ENCODE peak calls at places on chromosome 17, in six cellular contexts. X is neural progenitor cell, P is MM.1S, W is GM23248, Q is GM23338, U is PC-3. Z is an unnamed sample. For H3F3A and H3K79me2, the result is how much of the 10 kb centered on the place peaks cover.

GRCh38 chr17:3015890-3016289 is 47.5 kb downstream of the OR1D5 start:
- DNase-seq in X (no peak), P (no peak), W (peak), Q (no peak), U (peak), Z (no peak)

GRCh38 chr17:77810536-77810935 is 148.0 kb upstream of the TNRC6C start:
- DNase-seq in X (no peak), P (no peak), W (peak), Q (no peak), U (peak), Z (no peak)

GRCh38 chr17:38577244-38577643 is 28.5 kb downstream of the SRCIN1 start:
- DNase-seq in X (no peak), P (no peak), W (no peak), Q (no peak), U (no peak), Z (no peak)

GRCh38 chr17:28643979-28644781 is 778 bp downstream of the BLTP2 start:
- DNase-seq in X (peak), P (peak), W (peak), Q (peak), U (peak), Z (peak)

GRCh38 chr17:77451894-77452852 is 311.4 kb downstream of the SEC14L1 start:
- DNase-seq in X (peak), P (no peak), W (peak), Q (peak), U (no peak), Z (no peak)

GRCh38 chr17:33469911-33470310 is 176.8 kb upstream of the ASIC2 start:
- DNase-seq in X (no peak), P (no peak), W (peak), Q (no peak), U (no peak), Z (no peak)

GRCh38 chr17:78748730-78749317 is 33.2 kb downstream of the CYTH1 start:
- DNase-seq in X (no peak), P (peak), W (peak), Q (no peak), U (peak), Z (peak)

GRCh38 chr17:42458497-42459255 is at the start of gene ATP6V0A1:
- DNase-seq in X (peak), P (peak), W (peak), Q (peak), U (no peak), Z (peak)

GRCh38 chr17:73770115-73770848 is 126.0 kb upstream of the SDK2 start:
- DNase-seq in X (no peak), P (no peak), W (peak), Q (no peak), U (peak), Z (no peak)

GRCh38 chr17:8871081-8871581 is 3.7 kb upstream of the PIK3R6 start:
- DNase-seq in X (no peak), P (no peak), W (no peak), Q (no peak), U (no peak), Z (no peak)

GRCh38 chr17:18968945-18969887 is 17.3 kb downstream of the SLC5A10 start:
- DNase-seq in X (no peak), P (no peak), W (peak), Q (no peak), U (peak), Z (peak)

GRCh38 chr17:58684003-58684402 is 7.8 kb downstream of the TEX14 start:
- DNase-seq in X (no peak), P (no peak), W (no peak), Q (no peak), U (no peak), Z (peak)

GRCh38 chr17:28693866-28694265 is 17.8 kb downstream of the PROCA1 start:
- DNase-seq in X (no peak), P (no peak), W (no peak), Q (no peak), U (no peak), Z (no peak)

GRCh38 chr17:65514541-65514940 is 46.9 kb downstream of the AXIN2 start:
- DNase-seq in X (no peak), P (no peak), W (peak), Q (no peak), U (no peak), Z (no peak)

GRCh38 chr17:18187816-18188761 is 4.5 kb downstream of the ALKBH5 start:
- DNase-seq in X (no peak), P (no peak), W (peak), Q (no peak), U (peak), Z (no peak)

GRCh38 chr17:34146440-34147043 is 108.5 kb upstream of the CCL2 start:
- DNase-seq in X (peak), P (peak), W (no peak), Q (peak), U (peak), Z (peak)

GRCh38 chr17:53628011-53628410 is 194.7 kb upstream of the KIF2B start:
- DNase-seq in X (no peak), P (peak), W (peak), Q (no peak), U (peak), Z (no peak)

GRCh38 chr17:46274238-46274637 is 20.7 kb upstream of the LRRC37A start:
- DNase-seq in X (no peak), P (no peak), W (no peak), Q (no peak), U (no peak), Z (no peak)

GRCh38 chr17:80028030-80028429 is 7.6 kb downstream of the TBC1D16 start:
- DNase-seq in X (no peak), P (no peak), W (no peak), Q (no peak), U (no peak), Z (no peak)

GRCh38 chr17:4802228-4802627 is at the start of gene C17orf114:
- DNase-seq in X (no peak), P (no peak), W (no peak), Q (no peak), U (no peak), Z (no peak)

GRCh38 chr17:1365445-1366039 is 34.5 kb downstream of the YWHAE start:
- DNase-seq in X (peak), P (peak), W (peak), Q (peak), U (peak), Z (peak)

GRCh38 chr17:1367351-1367745 is 32.7 kb downstream of the YWHAE start:
- DNase-seq in X (peak), P (no peak), W (peak), Q (no peak), U (no peak), Z (no peak)

GRCh38 chr17:1368588-1368987 is 31.4 kb downstream of the YWHAE start:
- DNase-seq in X (no peak), P (no peak), W (no peak), Q (no peak), U (no peak), Z (no peak)

GRCh38 chr17:1362964-1363363 is 37.1 kb downstream of the YWHAE start:
- DNase-seq in X (no peak), P (peak), W (peak), Q (no peak), U (no peak), Z (no peak)

GRCh38 chr17:1366234-1366633 is 33.8 kb downstream of the YWHAE start:
- DNase-seq in X (no peak), P (no peak), W (no peak), Q (peak), U (no peak), Z (no peak)
- H3F3A ChIP-seq in X (half or more), P (under half), W (half or more), Q (under half), U (under half), Z (half or more)

GRCh38 chr17:82242977-82243647 is 14.3 kb downstream of the SLC16A3 start:
- DNase-seq in X (no peak), P (no peak), W (peak), Q (no peak), U (peak), Z (no peak)
- TF ChIP-seq EZH2 in X (no peak), P (no peak), W (no peak), Q (no peak), U (no peak), Z (no peak)

GRCh38 chr17:57356153-57356721 is 99.9 kb downstream of the MSI2 start:
- DNase-seq in X (no peak), P (peak), W (no peak), Q (no peak), U (no peak), Z (no peak)
- H3K79me2 ChIP-seq in X (half or more), P (half or more), W (under half), Q (under half), U (under half), Z (under half)

GRCh38 chr17:75340636-75341035 is 51.4 kb upstream of the SLC25A19 start:
- DNase-seq in X (no peak), P (no peak), W (peak), Q (no peak), U (no peak), Z (no peak)

GRCh38 chr17:75341784-75342183 is 52.6 kb upstream of the SLC25A19 start:
- DNase-seq in X (no peak), P (no peak), W (no peak), Q (no peak), U (no peak), Z (no peak)

GRCh38 chr17:75335315-75335714 is 46.1 kb upstream of the SLC25A19 start:
- DNase-seq in X (no peak), P (no peak), W (no peak), Q (no peak), U (no peak), Z (no peak)

GRCh38 chr17:75334723-75335122 is 45.5 kb upstream of the SLC25A19 start:
- DNase-seq in X (no peak), P (no peak), W (no peak), Q (no peak), U (no peak), Z (no peak)

DNA sequence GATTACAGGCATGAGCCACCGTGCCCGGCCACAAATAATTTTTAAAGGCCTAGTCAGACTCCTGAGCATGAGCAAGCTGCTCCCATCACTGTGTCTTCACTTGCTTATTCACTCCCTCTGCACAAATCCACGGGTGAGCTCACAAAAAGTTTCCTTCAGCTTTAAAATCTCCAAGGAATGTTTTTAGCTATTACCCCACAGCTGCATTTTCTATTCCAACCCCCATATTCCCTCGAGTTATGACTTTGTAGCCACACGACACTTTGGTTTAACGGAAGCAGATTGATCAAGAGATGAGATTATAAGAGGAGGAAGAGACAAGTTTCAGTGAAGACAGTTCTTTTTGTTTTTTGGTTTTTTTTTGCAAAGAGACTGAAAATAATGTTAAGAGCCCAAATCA is 49.1 kb upstream of the SLC25A19 start:
- DNase-seq in X (no peak), P (no peak), W (peak), Q (no peak), U (no peak), Z (no peak)
- H3F3A ChIP-seq in X (under half), P (under half), W (under half), Q (under half), U (under half), Z (under half)

GRCh38 chr17:9898812-9899211 is 6.3 kb downstream of the RCVRN start:
- DNase-seq in X (no peak), P (no peak), W (no peak), Q (no peak), U (no peak), Z (no peak)

GRCh38 chr17:9895923-9896322 is 9.1 kb downstream of the RCVRN start:
- DNase-seq in X (no peak), P (no peak), W (no peak), Q (no peak), U (no peak), Z (no peak)

GRCh38 chr17:9900019-9900594 is 5.0 kb downstream of the RCVRN start:
- DNase-seq in X (no peak), P (no peak), W (peak), Q (no peak), U (no peak), Z (no peak)

GRCh38 chr17:9899280-9900018 is 5.6 kb downstream of the RCVRN start:
- DNase-seq in X (no peak), P (no peak), W (no peak), Q (no peak), U (no peak), Z (no peak)

DNA sequence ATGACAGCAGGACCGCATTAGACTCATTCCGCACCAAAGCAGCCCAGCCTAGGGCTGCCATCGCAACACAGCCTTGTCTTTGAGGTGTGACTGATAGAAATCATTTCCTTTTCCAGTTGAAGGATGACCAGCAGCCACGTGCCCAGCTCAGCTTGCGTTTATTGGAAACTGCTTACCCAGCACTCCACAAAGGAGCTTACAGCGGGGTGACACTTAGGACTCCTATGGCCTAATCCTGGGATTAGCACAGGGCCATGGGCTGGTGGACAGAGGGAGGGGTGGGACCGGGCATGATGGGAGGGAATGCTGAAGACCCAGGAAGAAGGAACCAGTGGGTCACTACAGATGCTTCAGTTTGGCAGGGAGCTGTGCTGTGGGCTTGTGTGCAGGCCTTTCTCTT is 7.5 kb downstream of the RCVRN start:
- DNase-seq in X (peak), P (no peak), W (no peak), Q (no peak), U (no peak), Z (no peak)
- TF ChIP-seq EZH2 in X (no peak), P (no peak), W (no peak), Q (no peak), U (no peak), Z (no peak)

GRCh38 chr17:51260960-51261958 is 913 bp downstream of the UTP18 start:
- DNase-seq in X (peak), P (peak), W (peak), Q (peak), U (peak), Z (peak)
- H3K79me2 ChIP-seq in X (half or more), P (half or more), W (half or more), Q (half or more), U (half or more), Z (half or more)

GRCh38 chr17:7215136-7215638 is 4.4 kb downstream of the DLG4 start:
- DNase-seq in X (no peak), P (no peak), W (no peak), Q (peak), U (peak), Z (no peak)

GRCh38 chr17:7218166-7218565 is 1.5 kb downstream of the DLG4 start:
- DNase-seq in X (no peak), P (no peak), W (no peak), Q (no peak), U (no peak), Z (no peak)

GRCh38 chr17:7217113-7217987 is 2.3 kb downstream of the DLG4 start:
- DNase-seq in X (peak), P (no peak), W (peak), Q (peak), U (peak), Z (no peak)

GRCh38 chr17:7215652-7216139 is 3.9 kb downstream of the DLG4 start:
- DNase-seq in X (peak), P (no peak), W (peak), Q (peak), U (no peak), Z (no peak)

GRCh38 chr17:7216242-7217112 is 3.2 kb downstream of the DLG4 start:
- DNase-seq in X (no peak), P (no peak), W (peak), Q (no peak), U (no peak), Z (no peak)
- H3F3A ChIP-seq in X (half or more), P (under half), W (under half), Q (under half), U (under half), Z (under half)

DNA sequence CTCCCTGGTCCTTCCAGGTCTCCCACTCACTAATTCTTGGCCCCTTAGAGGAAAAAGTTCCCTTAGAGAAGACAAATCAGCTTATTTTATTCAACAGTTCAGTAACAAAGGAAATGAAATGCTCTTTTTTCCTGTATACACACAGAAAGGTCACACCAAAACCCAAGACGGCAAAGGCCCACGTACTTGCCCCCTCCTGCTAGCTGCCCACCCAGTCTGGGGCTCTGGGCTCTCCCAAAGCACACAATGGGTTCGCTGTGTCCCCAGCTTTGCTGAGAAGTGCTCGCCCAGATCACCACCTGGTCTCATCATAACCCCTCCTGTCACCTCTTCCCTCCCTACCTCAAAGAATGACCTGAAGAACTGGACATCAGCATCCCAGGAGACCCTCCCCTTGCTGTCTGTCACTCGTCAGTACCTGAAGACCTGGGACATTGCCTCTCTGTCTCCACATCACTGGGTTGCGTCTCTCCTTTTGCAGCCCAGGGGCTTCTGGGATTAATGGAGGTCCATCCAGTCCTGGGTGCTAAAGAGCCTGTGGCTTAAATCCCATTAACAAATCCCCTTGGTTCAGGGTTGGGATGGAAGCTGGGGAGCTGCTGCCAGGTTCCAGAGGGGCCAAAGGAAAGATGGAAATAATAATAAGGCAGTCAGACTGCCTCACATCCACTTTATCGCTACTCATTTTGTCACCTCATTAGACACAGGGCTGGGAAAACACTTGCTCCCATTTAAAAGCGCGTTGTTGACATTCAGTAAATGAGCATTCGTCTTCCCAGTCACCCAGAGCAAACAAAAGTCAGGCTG is 3.3 kb downstream of the SLC6A4 start:
- DNase-seq in X (no peak), P (no peak), W (no peak), Q (no peak), U (no peak), Z (no peak)
- TF ChIP-seq EZH2 in X (no peak), P (no peak), W (no peak), Q (peak), U (no peak), Z (no peak)

GRCh38 chr17:81287155-81287554 is 8.0 kb downstream of the SLC38A10 start:
- DNase-seq in X (no peak), P (no peak), W (no peak), Q (no peak), U (no peak), Z (no peak)

GRCh38 chr17:81282876-81283275 is 12.2 kb downstream of the SLC38A10 start:
- DNase-seq in X (no peak), P (no peak), W (no peak), Q (no peak), U (no peak), Z (no peak)

GRCh38 chr17:81286491-81287145 is 8.5 kb downstream of the SLC38A10 start:
- DNase-seq in X (no peak), P (no peak), W (no peak), Q (no peak), U (no peak), Z (no peak)

GRCh38 chr17:81285894-81286293 is 9.2 kb downstream of the SLC38A10 start:
- DNase-seq in X (no peak), P (no peak), W (no peak), Q (no peak), U (no peak), Z (no peak)

GRCh38 chr17:81285179-81285878 is 9.8 kb downstream of the SLC38A10 start:
- DNase-seq in X (peak), P (peak), W (no peak), Q (no peak), U (no peak), Z (no peak)
- H3K79me2 ChIP-seq in X (under half), P (half or more), W (half or more), Q (under half), U (half or more), Z (under half)